ENCODE peak calls at places on chromosomes 12 and 14, in nine cellular contexts. One of them, this sample, is unnamed.

GRCh38 chr14:49853572-49854375 is 1.2 kb upstream of the NEMF start:
- DNase-seq in suprapubic skin: peak
- DNase-seq in NCI-H460: peak
- DNase-seq in activated T-cell treated with anti-CD3 and anti-CD28 coated beads, Interleukin-2, amount 50 U/mL, for 72 hours: peak
- DNase-seq in CD8-positive, alpha-beta memory T cell: peak
- DNase-seq in Daoy: peak
- DNase-seq in activated CD4-positive, alpha-beta T cell treated with anti-CD3 and anti-CD28 coated beads, Interleukin-2, amount 10 ng/mL, durations not matched to agents 7 days and 5 days: peak
- DNase-seq in progenitor cell of endocrine pancreas: peak
- DNase-seq in stimulated activated CD4-positive, alpha-beta T cell treated with anti-CD3 and anti-CD28 coated beads, TNF-alpha, amount 100 ng/mL, for 1 hour: peak
- DNase-seq in this sample: peak

GRCh38 chr12:106723416-106723815 is 51.1 kb upstream of the RIC8B start:
- DNase-seq in suprapubic skin: no peak
- DNase-seq in NCI-H460: no peak
- DNase-seq in activated T-cell treated with anti-CD3 and anti-CD28 coated beads, Interleukin-2, amount 50 U/mL, for 72 hours: no peak
- DNase-seq in CD8-positive, alpha-beta memory T cell: no peak
- DNase-seq in Daoy: no peak
- DNase-seq in activated CD4-positive, alpha-beta T cell treated with anti-CD3 and anti-CD28 coated beads, Interleukin-2, amount 10 ng/mL, durations not matched to agents 7 days and 5 days: no peak
- DNase-seq in progenitor cell of endocrine pancreas: no peak
- DNase-seq in stimulated activated CD4-positive, alpha-beta T cell treated with anti-CD3 and anti-CD28 coated beads, TNF-alpha, amount 100 ng/mL, for 1 hour: no peak
- DNase-seq in this sample: no peak

GRCh38 chr14:92978229-92979021 is 55.5 kb downstream of the CHGA start:
- DNase-seq in suprapubic skin: no peak
- DNase-seq in NCI-H460: no peak
- DNase-seq in activated T-cell treated with anti-CD3 and anti-CD28 coated beads, Interleukin-2, amount 50 U/mL, for 72 hours: no peak
- DNase-seq in CD8-positive, alpha-beta memory T cell: no peak
- DNase-seq in Daoy: no peak
- DNase-seq in activated CD4-positive, alpha-beta T cell treated with anti-CD3 and anti-CD28 coated beads, Interleukin-2, amount 10 ng/mL, durations not matched to agents 7 days and 5 days: no peak
- DNase-seq in progenitor cell of endocrine pancreas: no peak
- DNase-seq in stimulated activated CD4-positive, alpha-beta T cell treated with anti-CD3 and anti-CD28 coated beads, TNF-alpha, amount 100 ng/mL, for 1 hour: no peak
- DNase-seq in this sample: no peak

GRCh38 chr12:26091837-26092236 is 33.0 kb downstream of the BHLHE41 start:
- DNase-seq in suprapubic skin: no peak
- DNase-seq in NCI-H460: no peak
- DNase-seq in activated T-cell treated with anti-CD3 and anti-CD28 coated beads, Interleukin-2, amount 50 U/mL, for 72 hours: no peak
- DNase-seq in CD8-positive, alpha-beta memory T cell: no peak
- DNase-seq in Daoy: no peak
- DNase-seq in activated CD4-positive, alpha-beta T cell treated with anti-CD3 and anti-CD28 coated beads, Interleukin-2, amount 10 ng/mL, durations not matched to agents 7 days and 5 days: no peak
- DNase-seq in progenitor cell of endocrine pancreas: no peak
- DNase-seq in stimulated activated CD4-positive, alpha-beta T cell treated with anti-CD3 and anti-CD28 coated beads, TNF-alpha, amount 100 ng/mL, for 1 hour: no peak
- DNase-seq in this sample: no peak

GRCh38 chr14:91231446-91231845 is 13.1 kb downstream of the GPR68 start:
- DNase-seq in suprapubic skin: no peak
- DNase-seq in NCI-H460: no peak
- DNase-seq in activated T-cell treated with anti-CD3 and anti-CD28 coated beads, Interleukin-2, amount 50 U/mL, for 72 hours: no peak
- DNase-seq in CD8-positive, alpha-beta memory T cell: no peak
- DNase-seq in Daoy: no peak
- DNase-seq in activated CD4-positive, alpha-beta T cell treated with anti-CD3 and anti-CD28 coated beads, Interleukin-2, amount 10 ng/mL, durations not matched to agents 7 days and 5 days: no peak
- DNase-seq in progenitor cell of endocrine pancreas: no peak
- DNase-seq in stimulated activated CD4-positive, alpha-beta T cell treated with anti-CD3 and anti-CD28 coated beads, TNF-alpha, amount 100 ng/mL, for 1 hour: no peak
- DNase-seq in this sample: no peak

GRCh38 chr14:31884238-31884637 is 192.9 kb upstream of the ARHGAP5 start:
- DNase-seq in suprapubic skin: no peak
- DNase-seq in NCI-H460: no peak
- DNase-seq in activated T-cell treated with anti-CD3 and anti-CD28 coated beads, Interleukin-2, amount 50 U/mL, for 72 hours: no peak
- DNase-seq in CD8-positive, alpha-beta memory T cell: no peak
- DNase-seq in Daoy: no peak
- DNase-seq in activated CD4-positive, alpha-beta T cell treated with anti-CD3 and anti-CD28 coated beads, Interleukin-2, amount 10 ng/mL, durations not matched to agents 7 days and 5 days: no peak
- DNase-seq in progenitor cell of endocrine pancreas: no peak
- DNase-seq in stimulated activated CD4-positive, alpha-beta T cell treated with anti-CD3 and anti-CD28 coated beads, TNF-alpha, amount 100 ng/mL, for 1 hour: no peak
- DNase-seq in this sample: no peak

GRCh38 chr14:59278111-59278510 is 89.6 kb downstream of the DAAM1 start:
- DNase-seq in suprapubic skin: no peak
- DNase-seq in NCI-H460: peak
- DNase-seq in activated T-cell treated with anti-CD3 and anti-CD28 coated beads, Interleukin-2, amount 50 U/mL, for 72 hours: no peak
- DNase-seq in CD8-positive, alpha-beta memory T cell: no peak
- DNase-seq in Daoy: peak
- DNase-seq in activated CD4-positive, alpha-beta T cell treated with anti-CD3 and anti-CD28 coated beads, Interleukin-2, amount 10 ng/mL, durations not matched to agents 7 days and 5 days: no peak
- DNase-seq in progenitor cell of endocrine pancreas: no peak
- DNase-seq in stimulated activated CD4-positive, alpha-beta T cell treated with anti-CD3 and anti-CD28 coated beads, TNF-alpha, amount 100 ng/mL, for 1 hour: no peak
- DNase-seq in this sample: peak

GRCh38 chr12:43285248-43285647 is 266.8 kb downstream of the ADAMTS20 start:
- DNase-seq in suprapubic skin: no peak
- DNase-seq in NCI-H460: no peak
- DNase-seq in activated T-cell treated with anti-CD3 and anti-CD28 coated beads, Interleukin-2, amount 50 U/mL, for 72 hours: no peak
- DNase-seq in CD8-positive, alpha-beta memory T cell: no peak
- DNase-seq in Daoy: peak
- DNase-seq in activated CD4-positive, alpha-beta T cell treated with anti-CD3 and anti-CD28 coated beads, Interleukin-2, amount 10 ng/mL, durations not matched to agents 7 days and 5 days: no peak
- DNase-seq in progenitor cell of endocrine pancreas: no peak
- DNase-seq in stimulated activated CD4-positive, alpha-beta T cell treated with anti-CD3 and anti-CD28 coated beads, TNF-alpha, amount 100 ng/mL, for 1 hour: no peak
- DNase-seq in this sample: no peak

This sample was measured in HCT116.